ENCODE peak calls at places on chromosomes 16 and 17, in eight cellular contexts. S, F, T, C, H, U, D and N are unnamed samples. For H3K4me1 and H3K27me3, the result is how much of the 10 kb centered on the place peaks cover.

GRCh38 chr17:33267279-33267790 is 25.8 kb downstream of the ASIC2 start:
- DNase-seq in S (no peak), F (no peak), T (peak), C (no peak), H (no peak), U (no peak), D (no peak), N (no peak)

GRCh38 chr17:66190738-66191606 is 961 bp downstream of the CEP112 start:
- DNase-seq in S (peak), F (no peak), T (peak), C (no peak), H (no peak), U (no peak), D (no peak), N (no peak)

GRCh38 chr17:77445030-77445907 is 304.5 kb downstream of the SEC14L1 start:
- DNase-seq in S (no peak), F (peak), T (peak), C (peak), H (no peak), U (no peak), D (no peak), N (no peak)

GRCh38 chr17:45226620-45227019 is 4.9 kb downstream of the FMNL1 start:
- DNase-seq in S (no peak), F (no peak), T (no peak), C (no peak), H (no peak), U (no peak), D (no peak), N (no peak)

GRCh38 chr17:52759864-52760263 is 601.4 kb upstream of the CA10 start:
- DNase-seq in S (no peak), F (no peak), T (no peak), C (no peak), H (no peak), U (no peak), D (no peak), N (no peak)

GRCh38 chr17:74085434-74085833 is 118.0 kb upstream of the RPL38 start:
- DNase-seq in S (no peak), F (no peak), T (no peak), C (no peak), H (no peak), U (no peak), D (no peak), N (no peak)

GRCh38 chr16:83068686-83069085 is 441.9 kb downstream of the CDH13 start:
- DNase-seq in S (no peak), F (no peak), T (peak), C (no peak), H (no peak), U (no peak), D (no peak), N (no peak)

GRCh38 chr16:76681296-76681695 is 404.1 kb downstream of the CNTNAP4 start:
- DNase-seq in S (no peak), F (no peak), T (no peak), C (no peak), H (no peak), U (no peak), D (no peak), N (no peak)

GRCh38 chr17:20267459-20267842 is 199.9 kb downstream of the LGALS9B start:
- DNase-seq in S (no peak), F (no peak), T (no peak), C (no peak), H (no peak), U (no peak), D (no peak), N (no peak)

GRCh38 chr17:41617698-41618097 is 5.1 kb upstream of the KRT16 start:
- DNase-seq in S (no peak), F (peak), T (no peak), C (no peak), H (no peak), U (no peak), D (peak), N (no peak)

GRCh38 chr16:12228607-12229499 is 252.3 kb downstream of the SNX29 start:
- DNase-seq in S (peak), F (no peak), T (peak), C (peak), H (no peak), U (peak), D (no peak), N (no peak)

GRCh38 chr17:7129311-7129710 is 14.7 kb upstream of the ASGR2 start:
- DNase-seq in S (no peak), F (peak), T (no peak), C (no peak), H (no peak), U (no peak), D (no peak), N (no peak)

GRCh38 chr16:22969567-22969966 is 155.6 kb downstream of the HS3ST2 start:
- DNase-seq in S (no peak), F (no peak), T (no peak), C (no peak), H (no peak), U (no peak), D (no peak), N (no peak)

GRCh38 chr17:68353121-68353521 is 61.8 kb downstream of the ARSG start:
- DNase-seq in S (no peak), F (no peak), T (no peak), C (peak), H (no peak), U (no peak), D (no peak), N (no peak)

GRCh38 chr17:82406131-82406671 is 11.9 kb upstream of the HEXD start:
- DNase-seq in S (no peak), F (no peak), T (no peak), C (no peak), H (no peak), U (no peak), D (no peak), N (no peak)

GRCh38 chr16:67528222-67528869 is at the start of gene RIPOR1:
- DNase-seq in S (peak), F (peak), T (no peak), C (no peak), H (peak), U (no peak), D (peak), N (peak)

GRCh38 chr17:70517808-70518207 is 348.5 kb downstream of the KCNJ2 start:
- DNase-seq in S (no peak), F (no peak), T (peak), C (no peak), H (no peak), U (no peak), D (no peak), N (no peak)

GRCh38 chr17:74646231-74646630 is 22.7 kb upstream of the CD300E start:
- DNase-seq in S (no peak), F (no peak), T (no peak), C (peak), H (no peak), U (no peak), D (no peak), N (no peak)

GRCh38 chr17:37037590-37038155 is 88.9 kb downstream of the AATF start:
- DNase-seq in S (no peak), F (no peak), T (no peak), C (no peak), H (no peak), U (no peak), D (no peak), N (no peak)

GRCh38 chr17:76444518-76445311 is 8.2 kb downstream of the UBE2O start:
- DNase-seq in S (no peak), F (no peak), T (peak), C (no peak), H (no peak), U (no peak), D (no peak), N (no peak)

GRCh38 chr17:47205419-47205963 is 3.7 kb upstream of the MYL4 start:
- DNase-seq in S (no peak), F (peak), T (peak), C (peak), H (peak), U (peak), D (no peak), N (no peak)

GRCh38 chr16:84677849-84678248 is 22.0 kb upstream of the USP10 start:
- DNase-seq in S (no peak), F (peak), T (no peak), C (no peak), H (no peak), U (no peak), D (no peak), N (no peak)

GRCh38 chr16:4496305-4496704 is 20.1 kb downstream of the HMOX2 start:
- DNase-seq in S (no peak), F (no peak), T (peak), C (no peak), H (no peak), U (no peak), D (no peak), N (no peak)

GRCh38 chr16:491225-491919 is 36.1 kb upstream of the CAPN15 start:
- DNase-seq in S (no peak), F (no peak), T (no peak), C (no peak), H (no peak), U (no peak), D (no peak), N (no peak)

GRCh38 chr17:42979511-42980273 is at the start of gene PTGES3L:
- DNase-seq in S (peak), F (peak), T (peak), C (no peak), H (peak), U (no peak), D (peak), N (peak)

GRCh38 chr17:17177186-17177585 is 28.9 kb downstream of the PLD6 start:
- DNase-seq in S (no peak), F (no peak), T (no peak), C (peak), H (no peak), U (no peak), D (peak), N (no peak)

GRCh38 chr17:4476512-4477070 is 22.1 kb upstream of the SPNS2 start:
- DNase-seq in S (peak), F (no peak), T (no peak), C (no peak), H (peak), U (no peak), D (no peak), N (no peak)

GRCh38 chr17:18257268-18257681 is 1.3 kb downstream of the FLII start:
- DNase-seq in S (peak), F (no peak), T (no peak), C (peak), H (peak), U (peak), D (no peak), N (no peak)

GRCh38 chr17:66727634-66728570 is 107.0 kb upstream of the CACNG5 start:
- DNase-seq in S (peak), F (peak), T (peak), C (peak), H (peak), U (no peak), D (no peak), N (no peak)

GRCh38 chr17:51319186-51319585 is 58.8 kb downstream of the UTP18 start:
- DNase-seq in S (no peak), F (no peak), T (no peak), C (no peak), H (no peak), U (no peak), D (no peak), N (no peak)

GRCh38 chr17:51325471-51325870 is 65.1 kb downstream of the UTP18 start:
- DNase-seq in S (no peak), F (no peak), T (no peak), C (no peak), H (no peak), U (no peak), D (no peak), N (no peak)

GRCh38 chr17:51322390-51323029 is 62.2 kb downstream of the UTP18 start:
- DNase-seq in S (peak), F (no peak), T (peak), C (peak), H (no peak), U (no peak), D (no peak), N (no peak)
- H3K27ac ChIP-seq in S (no peak), F (no peak), T (no peak), C (no peak), H (no peak), U (no peak), D (no peak), N (no peak)

GRCh38 chr16:1940273-1941161 is 2.5 kb downstream of the MSRB1 start:
- DNase-seq in S (no peak), F (no peak), T (no peak), C (no peak), H (peak), U (no peak), D (no peak), N (no peak)
- H3K4me1 ChIP-seq in S (under half), F (half or more), T (under half), C (under half), H (half or more), U (under half), D (under half), N (under half)

GRCh38 chr16:86419518-86419917 is 90.8 kb upstream of the FOXF1 start:
- DNase-seq in S (no peak), F (no peak), T (no peak), C (no peak), H (no peak), U (no peak), D (no peak), N (no peak)
- H3K27me3 ChIP-seq in S (under half), F (under half), T (under half), C (under half), H (under half), U (under half), D (under half), N (under half)

DNA sequence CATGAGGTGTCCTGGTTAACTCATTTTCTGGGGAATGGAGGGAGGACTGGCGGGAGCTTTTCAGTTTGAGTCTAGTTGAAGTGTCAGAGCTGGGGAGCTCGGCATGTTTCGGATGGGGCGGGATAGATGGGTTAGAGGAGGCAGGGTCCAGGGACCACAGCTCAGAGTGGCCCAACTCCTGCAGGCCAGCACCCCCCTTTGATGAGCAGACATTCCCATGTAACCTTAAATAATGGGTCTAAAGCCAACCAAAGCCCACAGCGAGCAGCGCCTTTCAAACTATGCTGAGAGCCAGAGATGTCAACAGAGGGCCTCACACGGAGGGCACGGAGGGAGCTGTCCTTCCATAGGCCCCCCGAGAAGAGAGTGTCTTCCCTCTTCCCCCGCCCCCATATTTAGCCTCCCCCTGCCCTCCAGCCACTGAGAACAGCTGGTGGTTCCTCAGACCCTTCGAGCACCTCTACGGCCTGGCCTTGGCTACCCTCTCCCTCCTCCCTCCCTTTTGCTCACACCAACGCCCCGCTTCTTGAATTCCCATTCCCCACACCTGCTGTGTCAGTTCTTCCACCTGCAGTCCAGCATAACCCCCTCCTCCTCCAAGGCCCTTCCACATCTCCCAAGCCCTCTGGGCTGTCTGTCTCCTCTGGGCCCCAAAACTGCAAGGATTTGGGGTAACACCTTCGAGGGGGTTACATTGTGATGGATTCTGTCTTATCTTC is 21.8 kb downstream of the RAB11FIP4 start:
- DNase-seq in S (no peak), F (peak), T (no peak), C (no peak), H (no peak), U (no peak), D (no peak), N (no peak)
- H3K27ac ChIP-seq in S (no peak), F (no peak), T (no peak), C (no peak), H (no peak), U (no peak), D (peak), N (no peak)

GRCh38 chr17:28042657-28042720 is at the start of gene NLK:
- DNase-seq in S (no peak), F (no peak), T (no peak), C (no peak), H (no peak), U (no peak), D (no peak), N (no peak)
- H3K4me1 ChIP-seq in S (under half), F (half or more), T (under half), C (under half), H (under half), U (under half), D (under half), N (under half)

DNA sequence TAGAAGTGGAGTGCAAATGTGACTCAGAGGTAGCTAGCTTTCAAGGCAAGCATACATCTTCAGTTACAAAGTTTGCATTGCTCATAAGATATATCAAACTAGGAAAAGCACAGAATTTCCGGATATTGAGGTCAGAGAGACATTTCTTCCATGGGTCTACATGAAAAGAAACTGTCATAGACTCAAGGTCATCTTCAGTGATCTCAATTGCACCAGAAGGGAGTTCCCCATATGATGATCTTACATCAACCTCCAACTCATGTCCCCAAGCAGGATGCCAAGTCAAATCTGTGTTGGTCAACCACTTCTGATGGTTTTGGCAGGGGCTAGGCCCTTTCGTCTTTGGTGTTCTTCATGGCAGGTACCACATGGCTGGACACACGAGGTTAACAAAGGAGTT is 459.9 kb upstream of the MAF start:
- DNase-seq in S (no peak), F (no peak), T (no peak), C (no peak), H (no peak), U (no peak), D (no peak), N (no peak)
- H3K27me3 ChIP-seq in S (under half), F (under half), T (under half), C (under half), H (under half), U (under half), D (under half), N (under half)

GRCh38 chr16:31270795-31271194 is 11.0 kb downstream of the ITGAM start:
- DNase-seq in S (no peak), F (no peak), T (no peak), C (no peak), H (no peak), U (no peak), D (no peak), N (no peak)
- H3K27ac ChIP-seq in S (no peak), F (no peak), T (no peak), C (no peak), H (no peak), U (no peak), D (no peak), N (no peak)

GRCh38 chr16:57357330-57358151 is 1.0 kb upstream of the CCL22 start:
- DNase-seq in S (no peak), F (no peak), T (no peak), C (no peak), H (no peak), U (no peak), D (no peak), N (no peak)
- H3K4me1 ChIP-seq in S (under half), F (under half), T (under half), C (under half), H (under half), U (under half), D (under half), N (under half)